ENCODE peak calls at places on chromosomes 5 and 9, in six cellular contexts. P is PC-9, D is heart left ventricle, X is AG09309, V is stomach, R is B cell. W is an unnamed sample.

GRCh38 chr9:89837911-89838310 is 233.1 kb downstream of the GADD45G start:
- DNase-seq in P (no peak), D (no peak), X (no peak), V (no peak), R (no peak), W (no peak)

GRCh38 chr5:68848086-68848485 is 245.7 kb upstream of the SLC30A5 start:
- DNase-seq in P (no peak), D (no peak), X (no peak), V (no peak), R (no peak), W (no peak)

GRCh38 chr9:78592866-78593265 is 295.9 kb downstream of the PSAT1 start:
- DNase-seq in P (no peak), D (no peak), X (peak; percentile 45), V (no peak), R (no peak), W (no peak)

GRCh38 chr5:96997265-96997859 is 61.5 kb downstream of the LNPEP start:
- DNase-seq in P (no peak), D (no peak), X (no peak), V (no peak), R (peak; percentile 17), W (peak; percentile 7)

GRCh38 chr5:159121061-159121460 is 21.3 kb upstream of the EBF1 start:
- DNase-seq in P (no peak), D (no peak), X (no peak), V (no peak), R (no peak), W (no peak)

GRCh38 chr5:85132269-85132668 is 747.6 kb upstream of the EDIL3 start:
- DNase-seq in P (no peak), D (no peak), X (no peak), V (no peak), R (no peak), W (no peak)

GRCh38 chr5:66223637-66224036 is 79.5 kb downstream of the SREK1 start:
- DNase-seq in P (no peak), D (no peak), X (no peak), V (no peak), R (no peak), W (no peak)

GRCh38 chr5:153658606-153659005 is 168.1 kb downstream of the GRIA1 start:
- DNase-seq in P (no peak), D (no peak), X (no peak), V (no peak), R (no peak), W (no peak)

GRCh38 chr5:39986614-39987013 is 561.8 kb upstream of the DAB2 start:
- DNase-seq in P (no peak), D (no peak), X (no peak), V (no peak), R (no peak), W (no peak)

GRCh38 chr5:69136296-69136695 is 30.7 kb upstream of the CCNB1 start:
- DNase-seq in P (no peak), D (no peak), X (no peak), V (no peak), R (peak; percentile 39), W (no peak)

GRCh38 chr9:113184089-113184488 is 33.3 kb downstream of the SLC31A2 start:
- DNase-seq in P (no peak), D (no peak), X (no peak), V (no peak), R (no peak), W (no peak)

GRCh38 chr9:110517483-110517882 is 62.1 kb downstream of the SVEP1 start:
- DNase-seq in P (no peak), D (no peak), X (no peak), V (no peak), R (no peak), W (no peak)

GRCh38 chr5:142358121-142358520 is 33.3 kb upstream of the SPRY4 start:
- DNase-seq in P (no peak), D (no peak), X (no peak), V (no peak), R (no peak), W (no peak)

GRCh38 chr9:18678846-18679245 is 204.9 kb downstream of the ADAMTSL1 start:
- DNase-seq in P (no peak), D (no peak), X (no peak), V (no peak), R (no peak), W (no peak)

GRCh38 chr9:70438341-70438924 is 24.0 kb upstream of the KLF9 start:
- DNase-seq in P (peak; percentile 15), D (peak; percentile 68), X (no peak), V (peak; percentile 80), R (no peak), W (peak; percentile 10)

GRCh38 chr9:127763918-127764384 is 14.5 kb downstream of the SH2D3C start:
- DNase-seq in P (peak; percentile 45), D (peak; percentile 83), X (no peak), V (peak; percentile 59), R (no peak), W (peak; percentile 76)
- TF ChIP-seq CTCF in P (peak; percentile 53), D (peak; percentile 58), X (peak; percentile 18), V (peak; percentile 9), R (peak; percentile 34), W (peak; percentile 39)

DNA sequence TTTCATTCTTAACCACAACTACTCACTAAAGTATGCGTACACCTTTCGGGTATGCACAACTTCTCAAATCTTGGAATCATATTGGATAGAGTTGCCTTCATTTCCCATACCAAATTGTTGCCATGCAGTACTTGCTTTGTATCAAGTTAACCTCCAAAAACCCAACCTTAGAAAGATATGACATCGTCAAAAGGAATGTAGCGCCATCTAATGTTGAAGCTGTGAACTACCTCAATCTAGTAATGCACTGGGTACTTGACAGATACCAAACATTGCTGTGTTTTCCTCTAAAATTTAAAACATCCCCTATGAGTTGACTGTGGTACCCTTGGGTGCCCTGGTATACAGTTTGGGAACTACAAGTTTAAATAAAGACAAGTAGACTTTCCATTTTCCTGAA is 318.4 kb downstream of the ARL15 start:
- DNase-seq in P (no peak), D (no peak), X (no peak), V (no peak), R (no peak), W (peak; percentile 21)
- TF ChIP-seq CTCF in P (peak; percentile 31), D (peak; percentile 39), X (peak; percentile 42), V (no peak), R (no peak), W (peak; percentile 75)

GRCh38 chr9:83208065-83208850 is 145.3 kb upstream of the RASEF start:
- DNase-seq in P (no peak), D (no peak), X (no peak), V (no peak), R (no peak), W (no peak)

GRCh38 chr9:83199240-83199639 is 136.3 kb upstream of the RASEF start:
- DNase-seq in P (peak; percentile 34), D (peak; percentile 36), X (peak; percentile 18), V (peak; percentile 56), R (no peak), W (peak; percentile 31)

GRCh38 chr9:83198336-83198735 is 135.4 kb upstream of the RASEF start:
- DNase-seq in P (no peak), D (no peak), X (no peak), V (no peak), R (no peak), W (no peak)

GRCh38 chr9:83200531-83200930 is 137.6 kb upstream of the RASEF start:
- DNase-seq in P (no peak), D (no peak), X (no peak), V (no peak), R (no peak), W (no peak)

DNA sequence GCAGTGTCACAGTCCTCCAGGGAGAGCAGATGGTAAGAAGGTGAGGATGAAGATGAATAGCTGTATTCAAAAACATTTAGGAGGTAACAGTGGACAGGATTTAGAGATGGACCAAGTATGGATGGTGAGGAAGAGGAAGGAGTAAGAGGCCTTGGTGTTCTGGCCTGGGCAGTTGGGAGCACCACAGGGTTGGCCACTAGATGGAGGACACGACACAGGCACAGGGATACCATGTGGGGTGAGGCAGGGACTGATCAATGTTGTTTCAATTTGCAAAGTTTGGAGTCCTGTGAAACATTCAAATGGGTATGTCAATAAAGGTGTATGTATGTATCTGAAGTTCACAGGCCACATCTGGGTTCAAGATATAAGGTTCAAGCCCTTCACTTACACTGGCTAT is 141.1 kb upstream of the RASEF start:
- DNase-seq in P (no peak), D (no peak), X (no peak), V (no peak), R (no peak), W (no peak)
- TF ChIP-seq CTCF in P (peak; percentile 56), D (peak; percentile 44), X (peak; percentile 38), V (peak; percentile 11), R (no peak), W (no peak)

GRCh38 chr5:145243016-145243415 is 592.1 kb downstream of the PRELID2 start:
- DNase-seq in P (no peak), D (no peak), X (no peak), V (no peak), R (no peak), W (no peak)

GRCh38 chr5:145244251-145244650 is 590.9 kb downstream of the PRELID2 start:
- DNase-seq in P (no peak), D (no peak), X (no peak), V (no peak), R (no peak), W (no peak)

GRCh38 chr5:145246379-145246778 is 588.8 kb downstream of the PRELID2 start:
- DNase-seq in P (no peak), D (no peak), X (no peak), V (no peak), R (no peak), W (no peak)

GRCh38 chr5:145245354-145245753 is 589.8 kb downstream of the PRELID2 start:
- DNase-seq in P (peak; percentile 2), D (no peak), X (no peak), V (no peak), R (no peak), W (no peak)

DNA sequence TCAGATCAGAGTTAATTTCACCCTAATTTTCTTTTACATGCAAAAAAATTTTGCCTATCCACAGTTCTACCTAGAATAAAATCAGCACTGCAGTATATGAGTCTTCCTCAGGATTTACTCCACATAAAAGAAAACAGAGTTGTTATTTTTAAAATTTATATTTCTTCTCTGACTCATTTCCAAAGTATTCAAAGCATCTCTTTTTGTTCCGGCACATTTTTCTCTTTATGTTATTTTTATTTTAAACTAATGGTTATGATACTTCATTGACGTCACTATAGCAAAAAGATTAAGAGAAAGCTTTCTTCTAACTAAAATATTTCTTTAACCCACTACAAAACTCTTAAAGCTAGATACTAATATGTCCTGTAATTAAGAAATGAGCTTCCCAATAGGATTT is 590.4 kb downstream of the PRELID2 start:
- DNase-seq in P (no peak), D (no peak), X (peak; percentile 8), V (no peak), R (no peak), W (no peak)
- TF ChIP-seq CTCF in P (no peak), D (no peak), X (no peak), V (no peak), R (no peak), W (no peak)

W was measured in endothelial cell.